ENCODE peak calls at places on chromosomes 6 and 20, in five cellular contexts. H is NCI-H187 treated with DMSO at 0.1 percent for 48 hours; X is stimulated activated CD4-positive, alpha-beta T cell treated with anti-CD3 and anti-CD28 coated beads, Interleukin-1b, Interleukin-23, amount 100 ng/mL, for 48 hours; Q is hypothalamus; M is right cardiac atrium. D is an unnamed sample.

GRCh38 chr20:3890410-3890751 is 1.2 kb downstream of the PANK2 start:
- DNase-seq in X (no peak), H (no peak), M (no peak), Q (no peak), D (no peak)

GRCh38 chr6:10837692-10837996 is 695 bp downstream of the MAK start:
- DNase-seq in M (peak; percentile 49), X (peak; percentile 5), H (no peak), Q (no peak), D (no peak)

GRCh38 chr6:109260126-109260525 is 122.1 kb downstream of the CD164 start:
- DNase-seq in M (no peak), Q (no peak), X (no peak), H (no peak), D (no peak)

GRCh38 chr6:155303361-155303870 is 10.9 kb downstream of the TFB1M start:
- DNase-seq in H (no peak), X (no peak), M (no peak), Q (no peak), D (no peak)

GRCh38 chr6:17289491-17290106 is 8.4 kb downstream of the RBM24 start:
- DNase-seq in Q (no peak), M (peak; percentile 80), H (peak; percentile 79), X (no peak), D (no peak)

GRCh38 chr6:24864345-24864744 is 65.6 kb upstream of the ARMH2 start:
- DNase-seq in Q (no peak), H (no peak), X (no peak), M (no peak), D (peak; percentile 47)

GRCh38 chr6:166775180-166775922 is 148.3 kb upstream of the RPS6KA2 start:
- DNase-seq in H (no peak), X (peak; percentile 60), Q (no peak), M (peak; percentile 76), D (peak; percentile 50)

GRCh38 chr6:89596056-89596455 is 42.5 kb downstream of the LYRM2 start:
- DNase-seq in M (no peak), H (no peak), Q (no peak), X (no peak), D (no peak)